ENCODE peak calls at places on chromosome 1, in ten cellular contexts. F is astrocyte of the spinal cord, E is body of pancreas, Y is nephron progenitor cell, L is HFF-Myc, K is thoracic aorta, B is dorsolateral prefrontal cortex, M is AG09309, I is psoas muscle, D is esophagus squamous epithelium. A is an unnamed sample.

GRCh38 chr1:214740471-214740870 is 137.5 kb downstream of the CENPF start:
- DNase-seq in F (no peak), E (no peak), Y (no peak), L (no peak), K (no peak), B (no peak), M (no peak), I (no peak), D (no peak), A (no peak)

GRCh38 chr1:226419284-226419683 is 11.4 kb upstream of the PARP1 start:
- DNase-seq in F (no peak), E (no peak), Y (no peak), L (no peak), K (no peak), B (peak), M (no peak), I (no peak), D (no peak), A (no peak)

GRCh38 chr1:62367005-62367547 is 47.8 kb upstream of the KANK4 start:
- DNase-seq in F (no peak), E (no peak), Y (no peak), L (no peak), K (no peak), B (no peak), M (no peak), I (no peak), D (no peak), A (no peak)

GRCh38 chr1:155729031-155729898 is 40.4 kb downstream of the DAP3 start:
- DNase-seq in F (peak), E (peak), Y (peak), L (peak), K (peak), B (peak), M (peak), I (no peak), D (no peak), A (peak)

GRCh38 chr1:158087320-158087927 is 93.3 kb upstream of the CD1D start:
- DNase-seq in F (peak), E (peak), Y (peak), L (peak), K (no peak), B (peak), M (peak), I (no peak), D (no peak), A (peak)

GRCh38 chr1:65147424-65148177 is 402 bp upstream of the AK4 start:
- DNase-seq in F (peak), E (peak), Y (peak), L (no peak), K (peak), B (no peak), M (no peak), I (peak), D (no peak), A (no peak)

GRCh38 chr1:21220815-21221214 is 44.1 kb upstream of the EIF4G3 start:
- DNase-seq in F (peak), E (peak), Y (no peak), L (no peak), K (no peak), B (peak), M (no peak), I (no peak), D (no peak), A (no peak)

GRCh38 chr1:107532318-107532717 is 391.5 kb downstream of the NTNG1 start:
- DNase-seq in F (no peak), E (peak), Y (no peak), L (no peak), K (no peak), B (no peak), M (no peak), I (no peak), D (no peak), A (no peak)

GRCh38 chr1:23951646-23952095 is 8.0 kb upstream of the PNRC2 start:
- DNase-seq in F (peak), E (peak), Y (no peak), L (no peak), K (peak), B (no peak), M (peak), I (no peak), D (no peak), A (peak)

GRCh38 chr1:39105061-39105840 is 79.1 kb downstream of the NDUFS5 start:
- DNase-seq in F (peak), E (peak), Y (peak), L (no peak), K (no peak), B (no peak), M (no peak), I (peak), D (no peak), A (no peak)

DNA sequence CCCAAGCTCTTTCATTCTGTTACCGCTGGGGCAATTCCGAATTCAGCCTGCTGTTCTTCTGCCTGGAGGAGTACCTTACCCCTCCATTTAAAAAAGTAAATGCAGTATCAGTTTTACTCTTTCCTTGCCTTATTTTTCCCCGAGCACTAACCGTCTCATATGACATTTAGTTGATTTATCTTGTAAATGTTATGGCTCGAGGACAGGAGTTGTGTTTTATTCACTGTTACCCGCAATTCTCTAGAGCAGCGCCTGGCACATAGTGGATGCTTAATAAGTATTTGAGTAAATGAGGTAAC is 425 bp upstream of the TADA1 start:
- DNase-seq in F (no peak), E (no peak), Y (no peak), L (no peak), K (no peak), B (no peak), M (no peak), I (no peak), D (no peak), A (no peak)
- TF ChIP-seq CTCF in F (no peak), E (no peak), Y (no peak), L (no peak), K (peak), B (no peak), M (no peak), I (no peak), D (peak), A (no peak)

DNA sequence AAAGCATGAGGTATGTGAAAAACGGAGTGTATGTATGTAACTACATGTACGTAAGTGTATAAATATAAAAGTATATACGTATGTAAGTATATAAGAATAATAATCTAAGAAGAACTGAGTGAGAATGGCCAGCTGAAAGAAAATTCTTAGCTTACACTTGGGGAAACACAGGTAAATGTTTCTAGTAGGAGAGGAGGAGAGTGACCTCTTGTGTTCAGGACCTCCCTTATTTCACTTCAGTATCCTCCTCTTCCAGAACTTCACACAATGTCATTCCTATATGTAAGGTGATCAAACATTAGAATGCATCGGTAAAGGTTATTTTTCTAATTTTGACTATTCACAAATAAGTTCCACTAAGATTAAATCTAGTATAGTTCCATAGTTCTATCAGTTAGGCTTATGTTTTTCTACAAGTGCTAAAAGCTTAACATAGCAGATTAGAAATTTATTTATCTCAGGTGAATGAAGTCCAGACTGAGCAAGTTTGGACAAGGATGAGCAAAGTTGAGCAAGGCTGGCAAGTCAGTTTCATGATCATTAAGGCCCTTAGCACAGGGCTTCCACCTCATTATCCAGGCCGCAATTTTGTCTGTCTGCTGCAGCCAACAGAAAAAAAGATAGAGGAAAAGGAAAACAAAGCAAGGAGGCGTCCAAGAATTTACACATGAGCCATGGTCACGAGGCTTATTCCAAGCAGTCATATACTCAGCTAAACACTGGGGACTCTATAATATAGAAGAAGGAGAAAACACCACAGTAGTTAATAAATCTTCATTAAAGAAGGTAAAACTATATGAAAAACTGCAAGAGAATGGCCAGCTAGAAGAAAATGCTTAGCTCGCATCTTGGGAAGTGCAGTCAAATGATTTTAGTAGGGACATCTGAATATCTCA is 7.1 kb upstream of the MROH9 start:
- DNase-seq in F (no peak), E (no peak), Y (no peak), L (no peak), K (no peak), B (no peak), M (no peak), I (no peak), D (no peak), A (no peak)
- TF ChIP-seq CTCF in F (peak), E (no peak), Y (no peak), L (no peak), K (no peak), B (no peak), M (peak), I (peak), D (no peak), A (peak)

DNA sequence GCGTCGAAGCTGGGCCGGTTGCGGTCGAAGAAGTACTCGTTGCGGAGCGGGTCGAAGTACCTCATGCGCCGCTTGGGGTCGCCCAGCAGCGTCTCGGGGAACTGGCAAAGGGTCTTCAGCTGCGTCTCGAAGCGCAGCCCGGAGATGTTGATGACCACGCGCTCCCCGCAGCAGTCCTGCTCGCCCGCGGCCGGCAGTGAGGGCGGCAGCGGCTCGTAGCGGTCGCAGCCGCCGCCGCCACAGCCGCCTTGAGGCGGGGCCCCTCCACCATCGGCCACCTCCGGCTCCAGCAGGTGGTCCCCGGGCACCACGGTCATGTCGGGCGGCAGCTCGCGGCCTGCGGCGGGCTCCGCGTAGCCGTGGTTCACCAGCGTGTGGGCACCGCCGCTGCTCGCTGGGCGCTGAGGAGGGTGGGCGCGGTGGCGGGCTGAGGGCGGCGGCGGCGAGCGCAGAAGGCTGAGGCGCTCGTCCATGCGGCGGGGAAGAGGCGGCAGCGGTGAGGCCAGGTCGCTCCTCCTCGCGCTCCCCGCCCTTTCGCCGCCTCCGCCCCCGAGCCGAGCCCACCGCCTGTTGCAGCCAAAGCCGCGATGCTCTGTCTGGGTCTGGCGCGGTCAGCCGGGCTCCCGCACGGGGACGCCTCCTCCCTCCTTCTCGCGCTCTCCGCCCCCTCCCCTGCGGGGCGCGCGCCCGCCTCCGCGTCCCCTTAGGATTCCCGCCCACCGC is at the start of gene KCNA3:
- DNase-seq in F (no peak), E (peak), Y (peak), L (no peak), K (no peak), B (no peak), M (no peak), I (peak), D (no peak), A (no peak)
- TF ChIP-seq CTCF in F (no peak), E (no peak), Y (no peak), L (no peak), K (no peak), B (no peak), M (no peak), I (no peak), D (no peak), A (no peak)

GRCh38 chr1:193066606-193067005 is 7.2 kb downstream of the RO60 start:
- DNase-seq in F (no peak), E (no peak), Y (no peak), L (no peak), K (no peak), B (no peak), M (no peak), I (no peak), D (no peak), A (no peak)

GRCh38 chr1:193070942-193071341 is 11.5 kb downstream of the RO60 start:
- DNase-seq in F (peak), E (no peak), Y (no peak), L (no peak), K (no peak), B (no peak), M (no peak), I (no peak), D (no peak), A (no peak)

GRCh38 chr1:193070395-193070753 is 11.0 kb downstream of the RO60 start:
- DNase-seq in F (peak), E (no peak), Y (no peak), L (no peak), K (no peak), B (no peak), M (no peak), I (no peak), D (no peak), A (no peak)

GRCh38 chr1:193068013-193068412 is 8.6 kb downstream of the RO60 start:
- DNase-seq in F (no peak), E (no peak), Y (no peak), L (no peak), K (no peak), B (no peak), M (no peak), I (no peak), D (no peak), A (no peak)

GRCh38 chr1:193069748-193070394 is 10.5 kb downstream of the RO60 start:
- DNase-seq in F (peak), E (no peak), Y (no peak), L (no peak), K (no peak), B (no peak), M (no peak), I (no peak), D (no peak), A (no peak)
- TF ChIP-seq CTCF in F (peak), E (no peak), Y (peak), L (peak), K (no peak), B (no peak), M (peak), I (no peak), D (no peak), A (peak)

DNA sequence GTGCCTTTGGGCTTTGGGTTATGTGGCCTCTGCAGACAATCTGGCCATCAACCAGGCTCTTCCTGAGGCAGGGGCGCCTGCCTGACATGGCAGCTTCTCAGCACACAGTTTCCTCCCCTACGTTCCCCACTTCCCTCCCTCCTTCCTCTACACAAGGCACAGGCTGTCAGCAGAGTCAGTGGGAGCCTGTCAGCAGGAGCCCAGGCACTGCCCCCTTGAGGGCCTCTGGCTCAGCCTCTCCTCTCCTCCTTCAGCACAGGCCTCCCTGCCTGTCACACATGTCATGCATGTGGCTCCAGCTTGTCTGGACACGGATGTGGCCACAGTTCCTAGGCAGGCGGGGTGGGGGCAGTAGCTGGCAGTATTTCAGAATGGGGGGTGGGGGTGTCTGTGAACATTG is 52.2 kb upstream of the ARTN start:
- DNase-seq in F (no peak), E (no peak), Y (peak), L (peak), K (no peak), B (no peak), M (no peak), I (no peak), D (no peak), A (no peak)
- TF ChIP-seq CTCF in F (peak), E (no peak), Y (no peak), L (no peak), K (no peak), B (no peak), M (no peak), I (no peak), D (no peak), A (no peak)

GRCh38 chr1:1373493-1374067 is 1.4 kb downstream of the AURKAIP1 start:
- DNase-seq in F (no peak), E (no peak), Y (no peak), L (no peak), K (no peak), B (no peak), M (no peak), I (peak), D (no peak), A (no peak)

GRCh38 chr1:1374068-1374860 is 743 bp downstream of the AURKAIP1 start:
- DNase-seq in F (no peak), E (no peak), Y (peak), L (no peak), K (no peak), B (no peak), M (no peak), I (peak), D (no peak), A (no peak)

GRCh38 chr1:1376551-1377226 is 1.7 kb upstream of the AURKAIP1 start:
- DNase-seq in F (no peak), E (no peak), Y (no peak), L (no peak), K (no peak), B (no peak), M (no peak), I (peak), D (no peak), A (no peak)

GRCh38 chr1:1373051-1373450 is 2.0 kb downstream of the AURKAIP1 start:
- DNase-seq in F (no peak), E (no peak), Y (no peak), L (no peak), K (no peak), B (no peak), M (no peak), I (peak), D (no peak), A (no peak)

DNA sequence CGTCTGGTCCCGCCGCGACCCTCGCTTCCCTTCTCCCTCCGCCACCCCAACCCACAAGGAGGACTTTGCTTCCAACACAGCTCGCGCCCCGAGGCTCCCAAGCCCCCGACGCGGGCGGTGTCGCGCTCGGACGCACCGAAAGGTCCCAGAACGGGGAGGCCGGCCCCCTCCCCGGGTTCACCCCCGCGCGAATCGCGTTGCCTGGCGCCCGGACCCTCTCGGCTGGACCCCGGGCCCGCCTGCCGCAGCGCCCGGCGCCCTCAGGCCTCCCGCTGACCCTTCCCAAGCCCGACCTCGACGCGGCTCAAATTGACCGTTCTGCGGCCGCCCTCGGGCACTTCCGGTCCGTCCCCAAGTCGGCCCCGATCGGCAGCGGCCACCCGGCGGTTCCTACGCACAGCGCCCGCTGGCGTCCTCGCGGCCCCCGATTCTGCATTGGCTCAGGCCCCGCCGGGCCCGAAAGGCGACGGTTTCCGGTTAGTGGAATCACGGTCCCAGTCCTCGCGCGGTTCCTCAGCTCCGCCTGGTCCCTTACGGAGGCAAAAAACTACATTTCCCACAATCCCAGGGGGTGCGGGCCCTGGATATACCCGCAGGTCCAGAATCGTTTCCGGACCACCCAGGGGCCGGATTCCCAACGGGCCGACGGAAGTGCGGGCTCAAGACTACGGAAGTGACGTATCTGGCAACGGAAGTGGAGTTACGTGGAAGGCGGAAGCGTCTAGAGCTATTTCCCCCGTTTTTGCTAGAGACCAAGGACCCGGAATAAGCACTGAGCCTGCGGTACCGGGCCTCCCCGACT is at the start of gene AURKAIP1:
- DNase-seq in F (peak), E (peak), Y (peak), L (peak), K (peak), B (peak), M (peak), I (peak), D (peak), A (peak)
- TF ChIP-seq CTCF in F (peak), E (peak), Y (no peak), L (peak), K (peak), B (peak), M (peak), I (peak), D (no peak), A (peak)

DNA sequence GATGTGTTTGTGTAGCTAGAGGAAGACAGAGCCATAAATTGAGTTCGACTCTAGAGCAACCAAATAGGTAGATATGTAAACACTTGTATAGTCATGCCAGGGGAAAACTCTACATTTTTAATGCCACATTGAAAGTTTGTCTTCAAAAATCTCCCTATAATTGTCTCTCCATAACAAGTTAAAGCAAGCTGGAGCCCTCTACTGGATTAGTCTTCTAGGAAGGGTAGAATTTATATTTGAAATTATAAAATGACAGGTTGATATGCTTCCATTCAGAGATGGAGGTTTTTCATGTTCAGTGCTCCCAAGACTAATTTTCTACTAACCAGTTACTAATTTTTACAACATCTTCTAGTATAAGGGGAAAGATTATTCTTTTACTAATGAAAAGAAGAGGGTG is 13.1 kb upstream of the COL24A1 start:
- DNase-seq in F (peak), E (no peak), Y (no peak), L (no peak), K (no peak), B (no peak), M (no peak), I (no peak), D (no peak), A (no peak)
- TF ChIP-seq CTCF in F (peak), E (no peak), Y (no peak), L (no peak), K (no peak), B (no peak), M (peak), I (peak), D (no peak), A (peak)